ENCODE peak calls at places on chromosomes 4 and X, in nine cellular contexts. One of them, this sample, is unnamed.
A peak's percentile ranks its signal among the peaks of the same experiment; 100 is the strongest.

GRCh38 chrX:118802857-118803256 is 20.8 kb upstream of the ZCCHC12 start:
- DNase-seq in A549: no peak
- DNase-seq in CD8-positive, alpha-beta T cell: no peak
- DNase-seq in KBM-7: peak; percentile 87
- DNase-seq in HFF-Myc: no peak
- DNase-seq in AG08395: no peak
- DNase-seq in GM03348: no peak
- DNase-seq in activated CD8-positive, alpha-beta T cell treated with anti-CD3 and anti-CD28 coated beads for 36 hours: no peak
- DNase-seq in substantia nigra: peak; percentile 0
- DNase-seq in this sample: no peak

GRCh38 chr4:7622371-7622770 is 187.6 kb upstream of the PSAPL1 start:
- DNase-seq in HFF-Myc: no peak
- DNase-seq in GM03348: no peak
- DNase-seq in A549: no peak
- DNase-seq in KBM-7: no peak
- DNase-seq in activated CD8-positive, alpha-beta T cell treated with anti-CD3 and anti-CD28 coated beads for 36 hours: no peak
- DNase-seq in CD8-positive, alpha-beta T cell: no peak
- DNase-seq in substantia nigra: no peak
- DNase-seq in AG08395: no peak
- DNase-seq in this sample: no peak

GRCh38 chr4:92047209-92047877 is 256.4 kb upstream of the GRID2 start:
- DNase-seq in substantia nigra: no peak
- DNase-seq in AG08395: no peak
- DNase-seq in HFF-Myc: no peak
- DNase-seq in activated CD8-positive, alpha-beta T cell treated with anti-CD3 and anti-CD28 coated beads for 36 hours: no peak
- DNase-seq in GM03348: no peak
- DNase-seq in A549: peak; percentile 0
- DNase-seq in KBM-7: no peak
- DNase-seq in CD8-positive, alpha-beta T cell: no peak
- DNase-seq in this sample: no peak

GRCh38 chrX:104288269-104288668 is 33.5 kb upstream of the ESX1 start:
- DNase-seq in HFF-Myc: no peak
- DNase-seq in activated CD8-positive, alpha-beta T cell treated with anti-CD3 and anti-CD28 coated beads for 36 hours: no peak
- DNase-seq in CD8-positive, alpha-beta T cell: no peak
- DNase-seq in GM03348: no peak
- DNase-seq in AG08395: no peak
- DNase-seq in A549: no peak
- DNase-seq in KBM-7: no peak
- DNase-seq in substantia nigra: no peak
- DNase-seq in this sample: no peak

GRCh38 chr4:7044415-7044930 is 1.3 kb downstream of the TADA2B start:
- DNase-seq in CD8-positive, alpha-beta T cell: no peak
- DNase-seq in AG08395: peak; percentile 16
- DNase-seq in GM03348: peak; percentile 22
- DNase-seq in KBM-7: no peak
- DNase-seq in activated CD8-positive, alpha-beta T cell treated with anti-CD3 and anti-CD28 coated beads for 36 hours: no peak
- DNase-seq in HFF-Myc: no peak
- DNase-seq in substantia nigra: no peak
- DNase-seq in A549: no peak
- DNase-seq in this sample: no peak

GRCh38 chr4:90084967-90085295 is 42.3 kb upstream of the CCSER1 start:
- DNase-seq in HFF-Myc: no peak
- DNase-seq in GM03348: no peak
- DNase-seq in A549: no peak
- DNase-seq in activated CD8-positive, alpha-beta T cell treated with anti-CD3 and anti-CD28 coated beads for 36 hours: no peak
- DNase-seq in KBM-7: no peak
- DNase-seq in substantia nigra: no peak
- DNase-seq in CD8-positive, alpha-beta T cell: no peak
- DNase-seq in AG08395: no peak
- DNase-seq in this sample: no peak

GRCh38 chr4:60249784-60250183 is 950.3 kb upstream of the ADGRL3 start:
- DNase-seq in CD8-positive, alpha-beta T cell: no peak
- DNase-seq in substantia nigra: no peak
- DNase-seq in GM03348: no peak
- DNase-seq in A549: no peak
- DNase-seq in activated CD8-positive, alpha-beta T cell treated with anti-CD3 and anti-CD28 coated beads for 36 hours: no peak
- DNase-seq in KBM-7: no peak
- DNase-seq in AG08395: no peak
- DNase-seq in HFF-Myc: no peak
- DNase-seq in this sample: no peak

GRCh38 chrX:39162322-39162721 is 361.1 kb downstream of the MID1IP1 start:
- DNase-seq in CD8-positive, alpha-beta T cell: peak; percentile 24
- DNase-seq in KBM-7: no peak
- DNase-seq in substantia nigra: peak; percentile 1
- DNase-seq in A549: no peak
- DNase-seq in GM03348: peak; percentile 7
- DNase-seq in activated CD8-positive, alpha-beta T cell treated with anti-CD3 and anti-CD28 coated beads for 36 hours: peak; percentile 53
- DNase-seq in HFF-Myc: no peak
- DNase-seq in AG08395: no peak
- DNase-seq in this sample: no peak

GRCh38 chrX:545488-545887 is 85.1 kb upstream of the SHOX start:
- DNase-seq in GM03348: no peak
- DNase-seq in substantia nigra: no peak
- DNase-seq in activated CD8-positive, alpha-beta T cell treated with anti-CD3 and anti-CD28 coated beads for 36 hours: no peak
- DNase-seq in AG08395: peak; percentile 5
- DNase-seq in A549: no peak
- DNase-seq in KBM-7: no peak
- DNase-seq in HFF-Myc: peak; percentile 22
- DNase-seq in CD8-positive, alpha-beta T cell: no peak
- DNase-seq in this sample: no peak

GRCh38 chrX:131792789-131793462 is 230.2 kb upstream of the STK26 start:
- DNase-seq in A549: peak; percentile 95
- DNase-seq in substantia nigra: no peak
- DNase-seq in AG08395: peak; percentile 58
- DNase-seq in GM03348: peak; percentile 17
- DNase-seq in HFF-Myc: no peak
- DNase-seq in CD8-positive, alpha-beta T cell: no peak
- DNase-seq in KBM-7: no peak
- DNase-seq in activated CD8-positive, alpha-beta T cell treated with anti-CD3 and anti-CD28 coated beads for 36 hours: no peak
- DNase-seq in this sample: no peak